ENCODE peak calls at places on chromosomes 16 and 17, in four cellular contexts. O is prostate gland, B is memory B cell, T is frontal cortex. Y is an unnamed sample.

GRCh38 chr16:19644877-19645276 is 73.2 kb downstream of the KNOP1 start:
- DNase-seq in O (no peak), B (no peak), T (no peak), Y (no peak)

GRCh38 chr17:41772218-41772585 is 14.3 kb downstream of the JUP start:
- DNase-seq in O (peak), B (no peak), T (no peak), Y (no peak)

GRCh38 chr17:80513892-80514291 is 30.7 kb upstream of the RPTOR start:
- DNase-seq in O (no peak), B (no peak), T (no peak), Y (no peak)

GRCh38 chr16:54342001-54342776 is 55.6 kb upstream of the IRX3 start:
- DNase-seq in O (peak), B (no peak), T (no peak), Y (no peak)

GRCh38 chr16:4260360-4260759 is 12.5 kb downstream of the TFAP4 start:
- DNase-seq in O (peak), B (no peak), T (no peak), Y (no peak)

GRCh38 chr17:57834146-57834741 is 15.6 kb downstream of the MRPS23 start:
- DNase-seq in O (peak), B (no peak), T (no peak), Y (no peak)

GRCh38 chr17:1776328-1776727 is 14.5 kb downstream of the SERPINF1 start:
- DNase-seq in O (no peak), B (no peak), T (no peak), Y (no peak)

GRCh38 chr17:75832164-75832651 is 12.0 kb downstream of the UNC13D start:
- DNase-seq in O (no peak), B (no peak), T (no peak), Y (no peak)

GRCh38 chr16:69867796-69868565 is 83.2 kb upstream of the CLEC18A start:
- DNase-seq in O (no peak), B (no peak), T (no peak), Y (no peak)

GRCh38 chr17:14513835-14514234 is 213.0 kb downstream of the HS3ST3B1 start:
- DNase-seq in O (no peak), B (no peak), T (no peak), Y (no peak)

GRCh38 chr17:33019161-33019560 is 27.5 kb downstream of the SPACA3 start:
- DNase-seq in O (no peak), B (no peak), T (no peak), Y (no peak)

GRCh38 chr17:49022391-49022941 is 25.3 kb downstream of the IGF2BP1 start:
- DNase-seq in O (no peak), B (no peak), T (no peak), Y (no peak)

GRCh38 chr16:77344306-77344705 is 90.5 kb downstream of the ADAMTS18 start:
- DNase-seq in O (no peak), B (no peak), T (no peak), Y (no peak)

GRCh38 chr16:49396206-49396720 is 22.7 kb downstream of the C16orf78 start:
- DNase-seq in O (no peak), B (no peak), T (no peak), Y (peak)

GRCh38 chr16:27729516-27730304 is 179.8 kb downstream of the KATNIP start:
- DNase-seq in O (no peak), B (no peak), T (no peak), Y (no peak)

GRCh38 chr16:72189865-72190371 is 18.0 kb upstream of the PMFBP1 start:
- DNase-seq in O (no peak), B (no peak), T (no peak), Y (no peak)

GRCh38 chr17:45702666-45703266 is 81.4 kb upstream of the CRHR1 start:
- DNase-seq in O (no peak), B (no peak), T (no peak), Y (no peak)

GRCh38 chr17:75730065-75730464 is 8.8 kb downstream of the ITGB4 start:
- DNase-seq in O (no peak), B (no peak), T (no peak), Y (no peak)

GRCh38 chr17:27571563-27572129 is 59.3 kb upstream of the LGALS9 start:
- DNase-seq in O (no peak), B (no peak), T (no peak), Y (no peak)

GRCh38 chr17:55053855-55054254 is 85.3 kb downstream of the STXBP4 start:
- DNase-seq in O (no peak), B (no peak), T (no peak), Y (no peak)

GRCh38 chr16:72997141-72997542 is 50.8 kb downstream of the ZFHX3 start:
- DNase-seq in O (peak), B (no peak), T (no peak), Y (no peak)

GRCh38 chr17:830950-831349 is 48.8 kb downstream of the MRM3 start:
- DNase-seq in O (no peak), B (no peak), T (no peak), Y (no peak)

GRCh38 chr17:7782237-7782636 is 51.8 kb upstream of the KDM6B start:
- DNase-seq in O (no peak), B (no peak), T (no peak), Y (no peak)

GRCh38 chr16:48558269-48558915 is 51.6 kb downstream of the N4BP1 start:
- DNase-seq in O (no peak), B (no peak), T (no peak), Y (no peak)

GRCh38 chr16:83903739-83904138 is 4.8 kb downstream of the MLYCD start:
- DNase-seq in O (no peak), B (no peak), T (no peak), Y (no peak)

GRCh38 chr16:57797526-57798266 is 4.6 kb downstream of the KIFC3 start:
- DNase-seq in O (peak), B (no peak), T (no peak), Y (no peak)

GRCh38 chr16:9797306-9797705 is 384.9 kb downstream of the GRIN2A start:
- DNase-seq in O (no peak), B (no peak), T (no peak), Y (no peak)

GRCh38 chr16:89422905-89423630 is 67.3 kb downstream of the ANKRD11 start:
- DNase-seq in O (no peak), B (no peak), T (no peak), Y (no peak)

GRCh38 chr16:53712065-53712464 is 8.1 kb downstream of the FTO start:
- DNase-seq in O (no peak), B (no peak), T (no peak), Y (no peak)

GRCh38 chr16:22291860-22292692 is 5.1 kb upstream of the POLR3E start:
- DNase-seq in O (no peak), B (no peak), T (no peak), Y (no peak)

GRCh38 chr16:4053663-4054479 is 62.4 kb downstream of the ADCY9 start:
- DNase-seq in O (peak), B (no peak), T (no peak), Y (peak)

GRCh38 chr17:61443475-61443882 is 8.7 kb upstream of the TBX4 start:
- DNase-seq in O (no peak), B (no peak), T (no peak), Y (peak)

GRCh38 chr16:81567987-81568748 is 123.6 kb downstream of the CMIP start:
- DNase-seq in O (peak), B (no peak), T (no peak), Y (no peak)

GRCh38 chr17:75872434-75873351 is 5.7 kb downstream of the TRIM47 start:
- DNase-seq in O (peak), B (no peak), T (peak), Y (peak)

GRCh38 chr16:16141141-16141540 is 82.2 kb downstream of the ABCC6 start:
- DNase-seq in O (no peak), B (no peak), T (no peak), Y (no peak)

GRCh38 chr16:89720520-89720858 is 209 bp downstream of the VPS9D1 start:
- DNase-seq in O (no peak), B (no peak), T (no peak), Y (peak)

GRCh38 chr16:85754403-85754802 is 3.5 kb upstream of the C16orf74 start:
- DNase-seq in O (no peak), B (peak), T (no peak), Y (no peak)

GRCh38 chr16:3012246-3012645 is 477 bp upstream of the CLDN9 start:
- DNase-seq in O (no peak), B (no peak), T (no peak), Y (no peak)

GRCh38 chr17:58339775-58340622 is 11.4 kb upstream of the TSPOAP1 start:
- DNase-seq in O (no peak), B (no peak), T (no peak), Y (no peak)